ENCODE peak calls at places on chromosomes 3 and 15, in ten cellular contexts. R is heart left ventricle; D is tibial nerve; V is stimulated activated CD4-positive, alpha-beta T cell treated with anti-CD3 and anti-CD28 coated beads, Interleukin-1b, Interleukin-23, amount 100 ng/mL, for 1 hour; X is GM23248; N is iPS-NIHi11; E is MM.1S; G is nucleus accumbens; S is activated naive CD8-positive, alpha-beta T cell treated with anti-CD3 and anti-CD28 coated beads, Interleukin-2, amount 50 U/mL, for 24 hours; K is endodermal cell. Q is an unnamed sample.

GRCh38 chr15:42273900-42274692 is 863 bp upstream of the TMEM87A start:
- DNase-seq in R (peak; percentile 70), D (peak; percentile 54), V (no peak), X (peak; percentile 89), N (peak; percentile 29), E (peak; percentile 59), G (peak; percentile 31), S (peak; percentile 69), K (peak; percentile 69), Q (peak; percentile 67)

GRCh38 chr3:129377615-129378014 is 50.8 kb downstream of the EFCAB12 start:
- DNase-seq in R (peak; percentile 17), D (no peak), V (no peak), X (no peak), N (no peak), E (no peak), G (no peak), S (no peak), K (no peak), Q (no peak)

GRCh38 chr3:63051920-63052319 is 176.7 kb upstream of the CADPS start:
- DNase-seq in R (no peak), D (no peak), V (no peak), X (peak; percentile 81), N (no peak), E (no peak), G (no peak), S (no peak), K (peak; percentile 57), Q (no peak)

GRCh38 chr15:87877114-87877810 is 379.3 kb downstream of the NTRK3 start:
- DNase-seq in R (peak; percentile 73), D (no peak), V (no peak), X (peak; percentile 11), N (no peak), E (no peak), G (no peak), S (no peak), K (no peak), Q (no peak)

GRCh38 chr3:108208831-108209230 is 13.4 kb downstream of the IFT57 start:
- DNase-seq in R (no peak), D (no peak), V (no peak), X (no peak), N (no peak), E (peak; percentile 67), G (no peak), S (no peak), K (no peak), Q (no peak)

GRCh38 chr15:62059818-62060115 is 480 bp downstream of the VPS13C start:
- DNase-seq in R (peak; percentile 51), D (peak; percentile 29), V (no peak), X (peak; percentile 77), N (no peak), E (peak; percentile 90), G (peak; percentile 28), S (peak; percentile 72), K (no peak), Q (peak; percentile 93)

GRCh38 chr15:76217029-76217866 is 94.0 kb downstream of the ETFA start:
- DNase-seq in R (no peak), D (no peak), V (no peak), X (peak; percentile 24), N (no peak), E (no peak), G (no peak), S (no peak), K (no peak), Q (no peak)

GRCh38 chr3:45985532-45986302 is 9.9 kb downstream of the FYCO1 start:
- DNase-seq in R (no peak), D (no peak), V (no peak), X (peak; percentile 75), N (no peak), E (no peak), G (no peak), S (no peak), K (no peak), Q (no peak)

GRCh38 chr3:29285356-29286070 is 4.6 kb downstream of the RBMS3 start:
- DNase-seq in R (no peak), D (no peak), V (no peak), X (peak; percentile 55), N (no peak), E (no peak), G (no peak), S (no peak), K (no peak), Q (no peak)

GRCh38 chr3:150073031-150073430 is 102.3 kb upstream of the PFN2 start:
- DNase-seq in R (no peak), D (no peak), V (no peak), X (peak; percentile 44), N (no peak), E (no peak), G (no peak), S (no peak), K (no peak), Q (no peak)